ENCODE peak calls at places on chromosomes 13 and 19, in ten cellular contexts. S is fibroblast of pulmonary artery; Q is activated naive CD8-positive, alpha-beta T cell treated with anti-CD3 and anti-CD28 coated beads for 36 hours; W is activated T-cell treated with anti-CD3 and anti-CD28 coated beads, Interleukin-2, amount 50 U/mL, for 72 hours; B is CD8-positive, alpha-beta T cell; J is stimulated activated CD8-positive, alpha-beta memory T cell treated with anti-CD3 and anti-CD28 coated beads, Interleukin-7, amount 100 ng/mL, for 1 hour; E is uterus; G is stimulated activated CD4-positive, alpha-beta T cell treated with anti-CD3 and anti-CD28 coated beads, Interleukin-2, amount 100 ng/mL, for 48 hours; F is glutamatergic neuron; L is activated gamma-delta T cell. T is an unnamed sample.

GRCh38 chr19:5092444-5092843 is 123.5 kb downstream of the KDM4B start:
- DNase-seq in S (no peak), Q (no peak), W (no peak), B (no peak), J (no peak), E (no peak), G (no peak), F (no peak), L (no peak), T (no peak)

GRCh38 chr19:55696301-55697068 is 21.5 kb downstream of the EPN1 start:
- DNase-seq in S (no peak), Q (no peak), W (no peak), B (no peak), J (no peak), E (no peak), G (no peak), F (no peak), L (no peak), T (no peak)

GRCh38 chr13:44271031-44271433 is 102.6 kb upstream of the SERP2 start:
- DNase-seq in S (peak; percentile 54), Q (no peak), W (no peak), B (no peak), J (no peak), E (peak; percentile 51), G (no peak), F (no peak), L (no peak), T (no peak)

GRCh38 chr19:52492991-52493470 is 34.4 kb upstream of the ZNF808 start:
- DNase-seq in S (no peak), Q (no peak), W (no peak), B (no peak), J (no peak), E (peak; percentile 13), G (no peak), F (peak; percentile 47), L (no peak), T (peak; percentile 3)

GRCh38 chr13:71522976-71523517 is 344.0 kb downstream of the DACH1 start:
- DNase-seq in S (no peak), Q (no peak), W (no peak), B (no peak), J (no peak), E (no peak), G (no peak), F (no peak), L (no peak), T (no peak)

GRCh38 chr13:78657699-78658629 is 991 bp downstream of the OBI1 start:
- DNase-seq in S (peak; percentile 17), Q (no peak), W (no peak), B (no peak), J (no peak), E (no peak), G (no peak), F (no peak), L (no peak), T (peak; percentile 26)

GRCh38 chr13:45167611-45168554 is 33.0 kb downstream of the KCTD4 start:
- DNase-seq in S (peak; percentile 13), Q (no peak), W (no peak), B (no peak), J (no peak), E (no peak), G (no peak), F (no peak), L (no peak), T (no peak)

GRCh38 chr19:18495204-18495911 is 26.5 kb downstream of the ELL start:
- DNase-seq in S (no peak), Q (no peak), W (no peak), B (no peak), J (no peak), E (no peak), G (no peak), F (no peak), L (no peak), T (no peak)

GRCh38 chr19:4557971-4558941 is 1.2 kb downstream of the SEMA6B start:
- DNase-seq in S (peak; percentile 29), Q (no peak), W (peak; percentile 52), B (peak; percentile 58), J (no peak), E (no peak), G (peak; percentile 58), F (peak; percentile 79), L (no peak), T (peak; percentile 86)

GRCh38 chr13:77016888-77017623 is 9.9 kb downstream of the FBXL3 start:
- DNase-seq in S (no peak), Q (no peak), W (no peak), B (no peak), J (no peak), E (no peak), G (no peak), F (no peak), L (no peak), T (no peak)

GRCh38 chr13:30734434-30734833 is 909 bp upstream of the ALOX5AP start:
- DNase-seq in S (no peak), Q (no peak), W (no peak), B (no peak), J (no peak), E (no peak), G (no peak), F (no peak), L (no peak), T (peak; percentile 42)

GRCh38 chr13:33026489-33027152 is 10.4 kb downstream of the KL start:
- DNase-seq in S (no peak), Q (no peak), W (no peak), B (no peak), J (no peak), E (no peak), G (no peak), F (no peak), L (no peak), T (no peak)

GRCh38 chr13:42001580-42001979 is 40.7 kb upstream of the VWA8 start:
- DNase-seq in S (peak; percentile 95), Q (no peak), W (no peak), B (no peak), J (no peak), E (peak; percentile 83), G (no peak), F (no peak), L (no peak), T (peak; percentile 85)

GRCh38 chr19:45403781-45404556 is 900 bp downstream of the PPP1R13L start:
- DNase-seq in S (peak; percentile 39), Q (peak; percentile 78), W (peak; percentile 83), B (peak; percentile 55), J (no peak), E (no peak), G (peak; percentile 67), F (peak; percentile 60), L (no peak), T (peak; percentile 74)

GRCh38 chr19:57477191-57478008 is at the start of gene ZNF772:
- DNase-seq in S (peak; percentile 97), Q (peak; percentile 86), W (peak; percentile 84), B (peak; percentile 88), J (peak; percentile 62), E (peak; percentile 84), G (peak; percentile 72), F (peak; percentile 95), L (peak; percentile 11), T (peak; percentile 96)

GRCh38 chr19:12778020-12778904 is 2.9 kb upstream of the HOOK2 start:
- DNase-seq in S (peak; percentile 90), Q (peak; percentile 52), W (peak; percentile 60), B (peak; percentile 65), J (no peak), E (peak; percentile 76), G (no peak), F (peak; percentile 75), L (no peak), T (peak; percentile 83)

GRCh38 chr19:40103600-40103999 is 12.9 kb upstream of the ZNF780A start:
- DNase-seq in S (no peak), Q (no peak), W (no peak), B (no peak), J (no peak), E (no peak), G (no peak), F (no peak), L (no peak), T (no peak)

GRCh38 chr19:52823676-52824075 is 2.2 kb upstream of the ZNF28 start:
- DNase-seq in S (no peak), Q (no peak), W (no peak), B (no peak), J (no peak), E (no peak), G (no peak), F (no peak), L (no peak), T (no peak)

GRCh38 chr13:48586591-48587103 is 53.8 kb upstream of the RCBTB2 start:
- DNase-seq in S (peak; percentile 67), Q (no peak), W (no peak), B (peak; percentile 48), J (no peak), E (peak; percentile 39), G (no peak), F (no peak), L (no peak), T (peak; percentile 18)

GRCh38 chr19:29271341-29271740 is 58.4 kb upstream of the UQCRFS1 start:
- DNase-seq in S (no peak), Q (no peak), W (no peak), B (peak; percentile 19), J (no peak), E (no peak), G (no peak), F (no peak), L (no peak), T (no peak)

GRCh38 chr19:40604647-40605200 is 3.6 kb downstream of the LTBP4 start:
- DNase-seq in S (no peak), Q (no peak), W (no peak), B (no peak), J (no peak), E (no peak), G (no peak), F (no peak), L (no peak), T (no peak)

GRCh38 chr19:33098023-33098652 is 17.2 kb downstream of the GPATCH1 start:
- DNase-seq in S (no peak), Q (no peak), W (no peak), B (no peak), J (no peak), E (no peak), G (no peak), F (no peak), L (no peak), T (no peak)